ENCODE peak calls at places on chromosomes 5 and 9, in ten cellular contexts. Q, J, Y, W, V, B, X, F, O and Z are unnamed samples.

GRCh38 chr5:127313847-127314473 is 23.4 kb downstream of the MEGF10 start:
- DNase-seq in Q (peak), J (peak), Y (peak), W (peak), V (no peak), B (peak), X (no peak), F (no peak), O (peak), Z (no peak)

GRCh38 chr5:32522429-32523143 is 62.8 kb upstream of the SUB1 start:
- DNase-seq in Q (peak), J (no peak), Y (peak), W (no peak), V (no peak), B (peak), X (no peak), F (peak), O (peak), Z (no peak)

GRCh38 chr9:20603524-20604268 is 18.6 kb downstream of the MLLT3 start:
- DNase-seq in Q (no peak), J (no peak), Y (no peak), W (no peak), V (no peak), B (no peak), X (no peak), F (no peak), O (no peak), Z (no peak)

GRCh38 chr5:83281658-83282057 is 189.9 kb upstream of the VCAN start:
- DNase-seq in Q (peak), J (no peak), Y (peak), W (no peak), V (no peak), B (no peak), X (no peak), F (no peak), O (peak), Z (no peak)

GRCh38 chr5:158727771-158728311 is 371.9 kb downstream of the EBF1 start:
- DNase-seq in Q (no peak), J (no peak), Y (peak), W (no peak), V (no peak), B (no peak), X (no peak), F (no peak), O (peak), Z (no peak)

GRCh38 chr5:92687793-92688467 is 893.1 kb downstream of the NR2F1-AS1 start:
- DNase-seq in Q (peak), J (no peak), Y (peak), W (no peak), V (no peak), B (no peak), X (peak), F (no peak), O (peak), Z (peak)

GRCh38 chr9:106333487-106333886 is 529.5 kb upstream of the ZNF462 start:
- DNase-seq in Q (no peak), J (no peak), Y (no peak), W (no peak), V (peak), B (no peak), X (peak), F (no peak), O (no peak), Z (no peak)

GRCh38 chr9:133992780-133993634 is 883 bp upstream of the VAV2 start:
- DNase-seq in Q (peak), J (peak), Y (peak), W (peak), V (peak), B (peak), X (peak), F (peak), O (peak), Z (no peak)

GRCh38 chr5:1399737-1400136 is 45.5 kb downstream of the SLC6A3 start:
- DNase-seq in Q (no peak), J (no peak), Y (no peak), W (no peak), V (no peak), B (no peak), X (no peak), F (no peak), O (no peak), Z (no peak)

GRCh38 chr5:158014367-158014766 is 155.4 kb upstream of the CLINT1 start:
- DNase-seq in Q (no peak), J (no peak), Y (no peak), W (no peak), V (no peak), B (no peak), X (no peak), F (no peak), O (no peak), Z (peak)

GRCh38 chr9:99445920-99446319 is 223.8 kb downstream of the SEC61B start:
- DNase-seq in Q (no peak), J (no peak), Y (no peak), W (no peak), V (no peak), B (no peak), X (no peak), F (no peak), O (no peak), Z (no peak)

GRCh38 chr5:355379-355935 is 33.9 kb downstream of the AHRR start:
- DNase-seq in Q (no peak), J (no peak), Y (no peak), W (no peak), V (no peak), B (no peak), X (no peak), F (no peak), O (no peak), Z (no peak)

GRCh38 chr9:104810421-104811339 is 46.8 kb downstream of the NIPSNAP3B start:
- DNase-seq in Q (peak), J (peak), Y (peak), W (no peak), V (peak), B (no peak), X (no peak), F (no peak), O (peak), Z (peak)

GRCh38 chr5:93267736-93268135 is 313.3 kb downstream of the NR2F1-AS1 start:
- DNase-seq in Q (no peak), J (no peak), Y (no peak), W (no peak), V (no peak), B (no peak), X (no peak), F (no peak), O (no peak), Z (no peak)

GRCh38 chr5:31990701-31991110 is 183.4 kb downstream of the GOLPH3 start:
- DNase-seq in Q (no peak), J (no peak), Y (peak), W (no peak), V (no peak), B (no peak), X (no peak), F (no peak), O (no peak), Z (no peak)

GRCh38 chr5:33321026-33321425 is 119.7 kb upstream of the TARS1 start:
- DNase-seq in Q (peak), J (no peak), Y (peak), W (no peak), V (no peak), B (no peak), X (no peak), F (no peak), O (peak), Z (peak)